ENCODE peak calls at places on chromosomes 7 and 10, in five cellular contexts. One of them, this sample, is unnamed.

GRCh38 chr10:28326516-28327493 is 23.9 kb upstream of the MPP7 start:
- DNase-seq in progenitor cell of endocrine pancreas: no peak
- DNase-seq in AG09309: no peak
- DNase-seq in fibroblast of lung: peak; percentile 50
- DNase-seq in MM.1S: no peak
- DNase-seq in this sample: peak; percentile 31

GRCh38 chr10:47022311-47023131 is 111.3 kb downstream of the PTPN20 start:
- DNase-seq in progenitor cell of endocrine pancreas: peak; percentile 6
- DNase-seq in AG09309: no peak
- DNase-seq in fibroblast of lung: peak; percentile 6
- DNase-seq in MM.1S: no peak
- DNase-seq in this sample: no peak

GRCh38 chr7:108010377-108010776 is 7.4 kb upstream of the LAMB1 start:
- DNase-seq in progenitor cell of endocrine pancreas: no peak
- DNase-seq in AG09309: no peak
- DNase-seq in fibroblast of lung: no peak
- DNase-seq in MM.1S: no peak
- DNase-seq in this sample: no peak

GRCh38 chr10:120514035-120514620 is 57.1 kb downstream of the PLPP4 start:
- DNase-seq in progenitor cell of endocrine pancreas: peak; percentile 64
- DNase-seq in AG09309: no peak
- DNase-seq in fibroblast of lung: no peak
- DNase-seq in MM.1S: peak; percentile 36
- DNase-seq in this sample: peak; percentile 83

GRCh38 chr7:74084722-74085578 is 1.3 kb downstream of the LIMK1 start:
- DNase-seq in progenitor cell of endocrine pancreas: no peak
- DNase-seq in AG09309: no peak
- DNase-seq in fibroblast of lung: no peak
- DNase-seq in MM.1S: no peak
- DNase-seq in this sample: no peak

GRCh38 chr10:89295597-89295996 is 6.2 kb upstream of the IFIT2 start:
- DNase-seq in progenitor cell of endocrine pancreas: no peak
- DNase-seq in AG09309: no peak
- DNase-seq in fibroblast of lung: peak; percentile 74
- DNase-seq in MM.1S: peak; percentile 50
- DNase-seq in this sample: peak; percentile 62

GRCh38 chr7:127393370-127394058 is 1.0 kb upstream of the ZNF800 start:
- DNase-seq in progenitor cell of endocrine pancreas: no peak
- DNase-seq in AG09309: no peak
- DNase-seq in fibroblast of lung: no peak
- DNase-seq in MM.1S: no peak
- DNase-seq in this sample: no peak

GRCh38 chr7:44796034-44796503 is 412 bp upstream of the PPIA start:
- DNase-seq in progenitor cell of endocrine pancreas: no peak
- DNase-seq in AG09309: no peak
- DNase-seq in fibroblast of lung: peak; percentile 45
- DNase-seq in MM.1S: peak; percentile 67
- DNase-seq in this sample: peak; percentile 47

GRCh38 chr7:157120181-157120580 is 18.5 kb upstream of the UBE3C start:
- DNase-seq in progenitor cell of endocrine pancreas: no peak
- DNase-seq in AG09309: no peak
- DNase-seq in fibroblast of lung: no peak
- DNase-seq in MM.1S: no peak
- DNase-seq in this sample: no peak

GRCh38 chr7:137480824-137481365 is 137.4 kb upstream of the PTN start:
- DNase-seq in progenitor cell of endocrine pancreas: no peak
- DNase-seq in AG09309: no peak
- DNase-seq in fibroblast of lung: no peak
- DNase-seq in MM.1S: no peak
- DNase-seq in this sample: no peak

GRCh38 chr7:5672468-5672867 is 109.0 kb downstream of the RNF216 start:
- DNase-seq in progenitor cell of endocrine pancreas: no peak
- DNase-seq in AG09309: no peak
- DNase-seq in fibroblast of lung: no peak
- DNase-seq in MM.1S: no peak
- DNase-seq in this sample: no peak

GRCh38 chr7:82443801-82444219 is 233 bp upstream of the CACNA2D1 start:
- DNase-seq in progenitor cell of endocrine pancreas: no peak
- DNase-seq in AG09309: peak; percentile 65
- DNase-seq in fibroblast of lung: peak; percentile 93
- DNase-seq in MM.1S: peak; percentile 50
- DNase-seq in this sample: peak; percentile 31

GRCh38 chr10:98400482-98400881 is 14.5 kb downstream of the PYROXD2 start:
- DNase-seq in progenitor cell of endocrine pancreas: no peak
- DNase-seq in AG09309: no peak
- DNase-seq in fibroblast of lung: peak; percentile 41
- DNase-seq in MM.1S: no peak
- DNase-seq in this sample: peak; percentile 39

GRCh38 chr10:90418869-90419652 is 438.8 kb downstream of the HTR7 start:
- DNase-seq in progenitor cell of endocrine pancreas: no peak
- DNase-seq in AG09309: peak; percentile 13
- DNase-seq in fibroblast of lung: peak; percentile 96
- DNase-seq in MM.1S: no peak
- DNase-seq in this sample: peak; percentile 95

GRCh38 chr7:111705807-111706206 is 143.5 kb upstream of the IMMP2L start:
- DNase-seq in progenitor cell of endocrine pancreas: no peak
- DNase-seq in AG09309: no peak
- DNase-seq in fibroblast of lung: no peak
- DNase-seq in MM.1S: no peak
- DNase-seq in this sample: no peak

GRCh38 chr10:29585488-29585976 is 49.2 kb downstream of the SVIL start:
- DNase-seq in progenitor cell of endocrine pancreas: no peak
- DNase-seq in AG09309: no peak
- DNase-seq in fibroblast of lung: no peak
- DNase-seq in MM.1S: peak; percentile 21
- DNase-seq in this sample: no peak

GRCh38 chr7:13981070-13981469 is 8.4 kb downstream of the ETV1 start:
- DNase-seq in progenitor cell of endocrine pancreas: no peak
- DNase-seq in AG09309: peak; percentile 96
- DNase-seq in fibroblast of lung: peak; percentile 99
- DNase-seq in MM.1S: no peak
- DNase-seq in this sample: peak; percentile 94

GRCh38 chr7:46713868-46714596 is 793.0 kb upstream of the IGFBP3 start:
- DNase-seq in progenitor cell of endocrine pancreas: no peak
- DNase-seq in AG09309: no peak
- DNase-seq in fibroblast of lung: peak; percentile 45
- DNase-seq in MM.1S: no peak
- DNase-seq in this sample: no peak

GRCh38 chr7:135290594-135290993 is 57.0 kb downstream of the STRA8 start:
- DNase-seq in progenitor cell of endocrine pancreas: no peak
- DNase-seq in AG09309: no peak
- DNase-seq in fibroblast of lung: no peak
- DNase-seq in MM.1S: no peak
- DNase-seq in this sample: no peak

GRCh38 chr7:43756368-43757072 is 2.0 kb upstream of the BLVRA start:
- DNase-seq in progenitor cell of endocrine pancreas: no peak
- DNase-seq in AG09309: peak; percentile 20
- DNase-seq in fibroblast of lung: peak; percentile 92
- DNase-seq in MM.1S: peak; percentile 83
- DNase-seq in this sample: peak; percentile 44

GRCh38 chr7:129308047-129308446 is 83.2 kb downstream of the AHCYL2 start:
- DNase-seq in progenitor cell of endocrine pancreas: no peak
- DNase-seq in AG09309: no peak
- DNase-seq in fibroblast of lung: peak; percentile 68
- DNase-seq in MM.1S: no peak
- DNase-seq in this sample: peak; percentile 97

GRCh38 chr10:36504752-36505151 is 620.6 kb upstream of the ANKRD30A start:
- DNase-seq in progenitor cell of endocrine pancreas: no peak
- DNase-seq in AG09309: no peak
- DNase-seq in fibroblast of lung: no peak
- DNase-seq in MM.1S: no peak
- DNase-seq in this sample: peak; percentile 30
- TF ChIP-seq CTCF in progenitor cell of endocrine pancreas: no peak
- TF ChIP-seq CTCF in AG09309: peak; percentile 2
- TF ChIP-seq CTCF in fibroblast of lung: no peak
- TF ChIP-seq CTCF in MM.1S: no peak
- TF ChIP-seq CTCF in this sample: peak; percentile 13

GRCh38 chr7:3780525-3780924 is 479.5 kb downstream of the SDK1 start:
- DNase-seq in progenitor cell of endocrine pancreas: no peak
- DNase-seq in AG09309: no peak
- DNase-seq in fibroblast of lung: no peak
- DNase-seq in MM.1S: no peak
- DNase-seq in this sample: no peak
- TF ChIP-seq CTCF in progenitor cell of endocrine pancreas: no peak
- TF ChIP-seq CTCF in AG09309: no peak
- TF ChIP-seq CTCF in fibroblast of lung: no peak
- TF ChIP-seq CTCF in MM.1S: no peak
- TF ChIP-seq CTCF in this sample: no peak

DNA sequence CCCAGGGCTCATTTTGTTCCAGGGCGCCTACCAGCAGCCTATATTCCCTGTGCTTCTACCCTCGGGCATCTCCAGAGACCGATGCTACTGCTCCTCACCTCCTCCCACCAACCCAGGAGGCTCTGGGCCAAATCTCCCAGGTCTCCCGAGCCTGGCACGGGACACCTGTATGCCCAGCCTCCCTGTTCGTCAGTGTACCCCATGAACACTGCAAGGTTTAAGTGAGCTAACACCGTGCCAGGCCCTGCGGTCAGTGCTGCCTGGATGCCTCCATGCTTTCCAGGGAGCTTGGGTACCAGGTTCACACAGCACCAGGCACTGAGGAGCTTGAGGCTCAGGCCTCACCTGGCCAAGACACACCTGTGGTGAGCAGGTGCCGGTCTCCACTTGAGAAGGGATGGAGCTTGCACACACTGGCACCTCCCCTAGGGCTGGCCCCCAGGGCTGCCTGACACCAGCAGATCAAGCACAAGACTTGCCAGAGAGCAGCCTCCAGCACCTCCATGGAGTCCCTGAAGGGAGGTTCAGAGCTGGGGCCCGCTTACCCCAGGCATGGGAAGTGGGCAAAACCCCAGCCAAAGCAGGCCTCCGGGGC is 80.3 kb downstream of the FAM53B start:
- DNase-seq in progenitor cell of endocrine pancreas: no peak
- DNase-seq in AG09309: no peak
- DNase-seq in fibroblast of lung: no peak
- DNase-seq in MM.1S: no peak
- DNase-seq in this sample: no peak
- TF ChIP-seq CTCF in progenitor cell of endocrine pancreas: no peak
- TF ChIP-seq CTCF in AG09309: no peak
- TF ChIP-seq CTCF in fibroblast of lung: no peak
- TF ChIP-seq CTCF in MM.1S: no peak
- TF ChIP-seq CTCF in this sample: no peak

GRCh38 chr10:35882422-35883150 is 240.5 kb upstream of the FZD8 start:
- DNase-seq in progenitor cell of endocrine pancreas: no peak
- DNase-seq in AG09309: no peak
- DNase-seq in fibroblast of lung: no peak
- DNase-seq in MM.1S: no peak
- DNase-seq in this sample: no peak
- TF ChIP-seq CTCF in progenitor cell of endocrine pancreas: no peak
- TF ChIP-seq CTCF in AG09309: no peak
- TF ChIP-seq CTCF in fibroblast of lung: no peak
- TF ChIP-seq CTCF in MM.1S: no peak
- TF ChIP-seq CTCF in this sample: peak; percentile 2